ENCODE peak calls at places on chromosomes 13 and 19, in seven cellular contexts. N, K, I, J, Z, Q and L are unnamed samples.

GRCh38 chr19:2610637-2611482 is 91.6 kb downstream of the GNG7 start:
- DNase-seq in J (peak), N (peak), I (peak), K (peak), Z (peak), Q (peak), L (peak)

GRCh38 chr19:17616961-17617806 is 61.7 kb downstream of the COLGALT1 start:
- DNase-seq in Q (no peak), K (no peak), I (no peak), J (peak), Z (no peak), N (no peak), L (peak)

GRCh38 chr13:99651016-99651415 is 149.7 kb downstream of the TM9SF2 start:
- DNase-seq in Z (no peak), I (no peak), N (no peak), J (no peak), Q (no peak), K (no peak), L (peak)

GRCh38 chr19:13109361-13110098 is 6.9 kb upstream of the LYL1 start:
- DNase-seq in Q (no peak), Z (no peak), K (no peak), J (no peak), N (no peak), I (no peak), L (no peak)

GRCh38 chr19:41935781-41936415 is 7.6 kb upstream of the ERFL start:
- DNase-seq in Z (no peak), I (no peak), J (no peak), K (no peak), Q (no peak), N (no peak), L (no peak)

GRCh38 chr19:7328647-7329046 is 20.1 kb upstream of the ARHGEF18 start:
- DNase-seq in Z (no peak), I (no peak), J (no peak), Q (no peak), N (no peak), K (no peak), L (no peak)

GRCh38 chr13:50842711-50843255 is 709 bp downstream of the DLEU7 start:
- DNase-seq in J (no peak), Z (no peak), N (no peak), Q (no peak), K (no peak), I (no peak), L (no peak)

GRCh38 chr19:52270266-52270885 is 989 bp downstream of the ZNF766 start:
- DNase-seq in N (no peak), I (no peak), J (peak), K (no peak), Z (no peak), Q (no peak), L (no peak)

GRCh38 chr19:4474504-4475136 is 2.5 kb downstream of the HDGFL2 start:
- DNase-seq in I (no peak), Z (no peak), Q (no peak), K (peak), J (peak), N (no peak), L (no peak)

GRCh38 chr19:37719111-37719926 is at the start of gene ZNF607:
- DNase-seq in J (peak), I (peak), Z (peak), N (no peak), K (peak), Q (peak), L (peak)

GRCh38 chr19:7861619-7862412 is 12.4 kb downstream of the PRR36 start:
- DNase-seq in Z (no peak), Q (no peak), I (no peak), N (no peak), J (no peak), K (no peak), L (no peak)

GRCh38 chr13:38630780-38631179 is 56.1 kb upstream of the FREM2 start:
- DNase-seq in K (no peak), I (no peak), Z (no peak), J (peak), Q (peak), N (no peak), L (no peak)

GRCh38 chr19:43438291-43439162 is 23.8 kb downstream of the TEX101 start:
- DNase-seq in Z (no peak), J (peak), Q (peak), K (no peak), I (peak), N (peak), L (no peak)

GRCh38 chr13:89269737-89270136 is 1598.6 kb downstream of the SLITRK5 start:
- DNase-seq in Q (no peak), N (no peak), J (no peak), K (no peak), I (no peak), Z (no peak), L (no peak)

GRCh38 chr13:97856001-97856675 is 97.3 kb upstream of the IPO5 start:
- DNase-seq in K (no peak), Z (no peak), I (no peak), Q (no peak), N (no peak), J (no peak), L (no peak)

GRCh38 chr19:45607071-45608029 is 5.3 kb upstream of the GPR4 start:
- DNase-seq in K (peak), J (peak), Z (no peak), I (peak), N (peak), Q (peak), L (peak)

GRCh38 chr19:17719730-17720486 is 628 bp downstream of the MAP1S start:
- DNase-seq in K (no peak), Q (no peak), J (no peak), I (peak), N (peak), Z (no peak), L (no peak)

GRCh38 chr19:11964496-11964857 is 363 bp upstream of the ZNF763 start:
- DNase-seq in Q (no peak), K (no peak), Z (no peak), J (no peak), N (no peak), I (no peak), L (peak)

GRCh38 chr13:24134772-24135171 is 25.7 kb upstream of the SPATA13 start:
- DNase-seq in J (no peak), I (no peak), Z (no peak), Q (no peak), N (no peak), K (no peak), L (no peak)

GRCh38 chr19:14450168-14450874 is 17.2 kb downstream of the PKN1 start:
- DNase-seq in J (peak), K (no peak), I (no peak), N (no peak), Q (no peak), Z (peak), L (peak)

GRCh38 chr19:35164418-35164817 is 9.9 kb downstream of the FXYD5 start:
- DNase-seq in Q (no peak), I (no peak), J (no peak), N (no peak), K (no peak), Z (no peak), L (no peak)

GRCh38 chr19:7705387-7706187 is 3.7 kb upstream of the FCER2 start:
- DNase-seq in N (no peak), Z (peak), K (no peak), Q (no peak), I (peak), J (no peak), L (no peak)

GRCh38 chr19:33429891-33430673 is 56.6 kb downstream of the CEBPG start:
- DNase-seq in N (no peak), Z (no peak), Q (no peak), J (no peak), I (no peak), K (no peak), L (no peak)